ENCODE peak calls at places on chromosomes 1 and 21, in four cellular contexts. K is body of pancreas, I is left ventricle myocardium inferior, R is tibial artery. X is an unnamed sample. For H3K27me3, the result is how much of the 10 kb centered on the place peaks cover.

GRCh38 chr1:20446796-20447195 is 39.2 kb downstream of the CAMK2N1 start:
- DNase-seq in K (no peak), I (no peak), R (no peak), X (no peak)

GRCh38 chr1:223183268-223183862 is 40.3 kb upstream of the TLR5 start:
- DNase-seq in R (no peak), I (no peak), K (no peak), X (no peak)

GRCh38 chr21:26686278-26686677 is 113.2 kb upstream of the CYYR1 start:
- DNase-seq in K (peak), R (no peak), I (no peak), X (no peak)

GRCh38 chr1:202264300-202265075 is 70.9 kb downstream of the LGR6 start:
- DNase-seq in I (no peak), R (peak), K (no peak), X (no peak)

GRCh38 chr1:159071970-159072582 is 4.5 kb downstream of the AIM2 start:
- DNase-seq in I (no peak), K (no peak), R (no peak), X (no peak)

GRCh38 chr1:94102126-94102525 is 18.8 kb downstream of the ABCA4 start:
- DNase-seq in R (no peak), K (no peak), I (no peak), X (no peak)

GRCh38 chr1:27235827-27236226 is 1.4 kb downstream of the WDTC1 start:
- DNase-seq in R (no peak), K (no peak), I (no peak), X (no peak)

GRCh38 chr1:219965285-219965684 is 36.9 kb upstream of the SLC30A10 start:
- DNase-seq in I (no peak), R (no peak), K (no peak), X (no peak)

GRCh38 chr1:205444931-205445652 is 10.8 kb downstream of the BLACAT1 start:
- DNase-seq in I (no peak), K (no peak), R (peak), X (peak)

GRCh38 chr1:46811053-46811452 is 12.2 kb downstream of the CYP4B1 start:
- DNase-seq in I (no peak), K (no peak), R (no peak), X (no peak)

GRCh38 chr1:91165033-91165654 is 143.3 kb upstream of the ZNF644 start:
- DNase-seq in R (peak), I (peak), K (peak), X (peak)

GRCh38 chr1:201180901-201181300 is 9.7 kb upstream of the IGFN1 start:
- DNase-seq in K (no peak), I (no peak), R (no peak), X (no peak)

GRCh38 chr1:67850151-67850551 is 16.9 kb upstream of the GNG12 start:
- DNase-seq in R (no peak), I (no peak), K (peak), X (no peak)
- TF ChIP-seq CTCF in R (peak), I (peak), K (peak), X (peak)

GRCh38 chr1:172143384-172144025 is 277.0 kb upstream of the C1orf105 start:
- DNase-seq in R (no peak), K (no peak), I (no peak), X (no peak)
- H3K4me3 ChIP-seq in R (peak), K (no peak), I (peak), X (peak)

DNA sequence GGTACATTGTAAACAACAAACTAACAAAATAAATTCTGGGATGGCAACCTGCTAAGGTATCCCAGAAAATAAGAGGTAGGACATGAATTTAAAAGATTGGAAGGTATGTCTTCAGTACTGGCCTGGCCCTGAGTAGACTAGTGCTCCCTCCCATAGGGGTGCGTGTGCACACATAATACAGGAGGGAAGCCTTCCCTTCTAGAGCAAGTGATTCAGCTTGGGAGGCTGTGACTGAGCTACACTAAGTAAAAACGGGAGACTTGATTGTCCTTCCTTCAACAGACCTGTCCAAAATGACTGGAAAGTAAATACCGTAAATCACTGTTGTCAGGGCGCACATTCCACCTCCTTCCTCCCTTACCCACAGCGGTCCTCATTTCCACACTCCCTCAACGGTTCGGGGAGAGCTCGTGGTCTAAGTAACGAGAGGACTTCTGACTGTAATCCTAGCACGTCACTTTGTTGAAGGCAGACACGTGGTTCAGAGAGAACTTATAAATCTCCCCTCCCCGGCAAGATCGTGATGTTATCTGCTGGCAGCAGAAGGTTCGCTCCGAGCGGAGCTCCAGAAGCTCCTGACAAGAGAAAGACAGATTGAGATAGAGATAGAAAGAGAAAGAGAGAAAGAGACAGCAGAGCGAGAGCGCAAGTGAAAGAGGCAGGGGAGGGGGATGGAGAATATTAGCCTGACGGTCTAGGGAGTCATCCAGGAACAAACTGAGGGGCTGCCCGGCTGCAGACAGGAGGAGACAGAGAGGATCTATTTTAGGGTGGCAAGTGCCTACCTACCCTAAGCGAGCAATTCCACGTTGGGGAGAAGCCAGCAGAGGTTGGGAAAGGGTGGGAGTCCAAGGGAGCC is at the start of gene TGFB2:
- DNase-seq in R (peak), K (peak), I (no peak), X (peak)
- H3K27me3 ChIP-seq in R (under half), K (under half), I (under half), X (under half)

GRCh38 chr21:36542312-36543101 is 62.6 kb upstream of the CLDN14 start:
- DNase-seq in I (no peak), K (peak), R (peak), X (peak)
- TF ChIP-seq CTCF in I (no peak), K (peak), R (no peak), X (no peak)

GRCh38 chr1:160641323-160642280 is 5.2 kb downstream of the SLAMF1 start:
- DNase-seq in I (no peak), R (no peak), K (no peak), X (no peak)
- H3K4me3 ChIP-seq in I (no peak), R (no peak), K (no peak), X (no peak)

DNA sequence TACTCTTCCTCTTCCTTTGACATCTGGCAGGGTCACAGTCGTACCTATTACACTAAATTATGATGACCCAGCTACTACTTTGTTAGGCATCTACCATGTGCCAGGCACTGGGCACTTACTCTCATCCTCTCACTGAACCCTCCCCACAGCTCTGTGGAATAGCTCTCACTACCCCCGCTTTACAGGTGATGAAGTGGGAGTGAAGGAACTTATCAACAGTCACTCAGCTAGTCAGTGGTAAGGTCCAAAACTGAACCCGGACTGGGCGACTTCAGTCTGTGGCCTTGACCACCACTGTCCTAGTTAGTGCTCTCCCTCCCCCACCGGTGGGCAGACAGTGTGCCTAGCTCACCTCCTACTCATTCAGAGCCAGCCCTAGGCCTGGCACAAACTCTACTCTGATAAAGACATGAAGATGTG is 12.3 kb downstream of the ADGRB2 start:
- DNase-seq in I (peak), R (no peak), K (no peak), X (no peak)
- H3K27me3 ChIP-seq in I (under half), R (under half), K (under half), X (under half)